ENCODE peak calls at places on chromosomes 13 and 19, in nine cellular contexts. One of them, this sample, is unnamed.

GRCh38 chr19:54896036-54896435 is 9.9 kb upstream of the NCR1 start:
- DNase-seq in CD8-positive, alpha-beta memory T cell: no peak
- DNase-seq in transverse colon: no peak
- DNase-seq in cardiac muscle cell: no peak
- DNase-seq in NCI-H2029: no peak
- DNase-seq in H54: no peak
- DNase-seq in cardiac fibroblast: no peak
- DNase-seq in activated T-helper 1 cell treated with anti-CD3 and anti-CD28 coated beads, Interleukin-12 subunit alpha, Interleukin-12 subunit beta, Interleukin-2, Interleukin-4 antibody, amounts not matched to agents 30 ng/mL and 10 ng/mL and 1 ng/mL, durations not matched to agents 14 hours and 24 hours and 36 hours: no peak
- DNase-seq in PC-9: no peak
- DNase-seq in this sample: no peak

GRCh38 chr13:111967572-111968201 is 99.3 kb upstream of the SOX1 start:
- DNase-seq in CD8-positive, alpha-beta memory T cell: no peak
- DNase-seq in transverse colon: no peak
- DNase-seq in cardiac muscle cell: no peak
- DNase-seq in NCI-H2029: no peak
- DNase-seq in H54: no peak
- DNase-seq in cardiac fibroblast: no peak
- DNase-seq in activated T-helper 1 cell treated with anti-CD3 and anti-CD28 coated beads, Interleukin-12 subunit alpha, Interleukin-12 subunit beta, Interleukin-2, Interleukin-4 antibody, amounts not matched to agents 30 ng/mL and 10 ng/mL and 1 ng/mL, durations not matched to agents 14 hours and 24 hours and 36 hours: no peak
- DNase-seq in PC-9: no peak
- DNase-seq in this sample: no peak

GRCh38 chr13:108278466-108278865 is 8.9 kb downstream of the TNFSF13B start:
- DNase-seq in CD8-positive, alpha-beta memory T cell: no peak
- DNase-seq in transverse colon: no peak
- DNase-seq in cardiac muscle cell: no peak
- DNase-seq in NCI-H2029: no peak
- DNase-seq in H54: no peak
- DNase-seq in cardiac fibroblast: no peak
- DNase-seq in activated T-helper 1 cell treated with anti-CD3 and anti-CD28 coated beads, Interleukin-12 subunit alpha, Interleukin-12 subunit beta, Interleukin-2, Interleukin-4 antibody, amounts not matched to agents 30 ng/mL and 10 ng/mL and 1 ng/mL, durations not matched to agents 14 hours and 24 hours and 36 hours: no peak
- DNase-seq in PC-9: no peak
- DNase-seq in this sample: no peak

GRCh38 chr13:111131610-111132009 is 16.5 kb downstream of the ARHGEF7 start:
- DNase-seq in CD8-positive, alpha-beta memory T cell: no peak
- DNase-seq in transverse colon: no peak
- DNase-seq in cardiac muscle cell: no peak
- DNase-seq in NCI-H2029: no peak
- DNase-seq in H54: no peak
- DNase-seq in cardiac fibroblast: no peak
- DNase-seq in activated T-helper 1 cell treated with anti-CD3 and anti-CD28 coated beads, Interleukin-12 subunit alpha, Interleukin-12 subunit beta, Interleukin-2, Interleukin-4 antibody, amounts not matched to agents 30 ng/mL and 10 ng/mL and 1 ng/mL, durations not matched to agents 14 hours and 24 hours and 36 hours: no peak
- DNase-seq in PC-9: no peak
- DNase-seq in this sample: no peak

GRCh38 chr13:26386026-26386425 is 132.1 kb downstream of the CDK8 start:
- DNase-seq in CD8-positive, alpha-beta memory T cell: no peak
- DNase-seq in transverse colon: no peak
- DNase-seq in cardiac muscle cell: no peak
- DNase-seq in NCI-H2029: no peak
- DNase-seq in H54: no peak
- DNase-seq in cardiac fibroblast: no peak
- DNase-seq in activated T-helper 1 cell treated with anti-CD3 and anti-CD28 coated beads, Interleukin-12 subunit alpha, Interleukin-12 subunit beta, Interleukin-2, Interleukin-4 antibody, amounts not matched to agents 30 ng/mL and 10 ng/mL and 1 ng/mL, durations not matched to agents 14 hours and 24 hours and 36 hours: no peak
- DNase-seq in PC-9: no peak
- DNase-seq in this sample: no peak

GRCh38 chr19:55459950-55460657 is 1.3 kb downstream of the ISOC2 start:
- DNase-seq in CD8-positive, alpha-beta memory T cell: no peak
- DNase-seq in transverse colon: no peak
- DNase-seq in cardiac muscle cell: no peak
- DNase-seq in NCI-H2029: no peak
- DNase-seq in H54: no peak
- DNase-seq in cardiac fibroblast: peak; percentile 46
- DNase-seq in activated T-helper 1 cell treated with anti-CD3 and anti-CD28 coated beads, Interleukin-12 subunit alpha, Interleukin-12 subunit beta, Interleukin-2, Interleukin-4 antibody, amounts not matched to agents 30 ng/mL and 10 ng/mL and 1 ng/mL, durations not matched to agents 14 hours and 24 hours and 36 hours: no peak
- DNase-seq in PC-9: no peak
- DNase-seq in this sample: no peak

GRCh38 chr13:24747248-24748151 is 16.5 kb upstream of the RNF17 start:
- DNase-seq in CD8-positive, alpha-beta memory T cell: no peak
- DNase-seq in transverse colon: peak; percentile 24
- DNase-seq in cardiac muscle cell: peak; percentile 47
- DNase-seq in NCI-H2029: no peak
- DNase-seq in H54: no peak
- DNase-seq in cardiac fibroblast: peak; percentile 23
- DNase-seq in activated T-helper 1 cell treated with anti-CD3 and anti-CD28 coated beads, Interleukin-12 subunit alpha, Interleukin-12 subunit beta, Interleukin-2, Interleukin-4 antibody, amounts not matched to agents 30 ng/mL and 10 ng/mL and 1 ng/mL, durations not matched to agents 14 hours and 24 hours and 36 hours: no peak
- DNase-seq in PC-9: no peak
- DNase-seq in this sample: no peak

GRCh38 chr13:39682788-39683187 is 27.3 kb downstream of the COG6 start:
- DNase-seq in CD8-positive, alpha-beta memory T cell: no peak
- DNase-seq in transverse colon: no peak
- DNase-seq in cardiac muscle cell: no peak
- DNase-seq in NCI-H2029: no peak
- DNase-seq in H54: no peak
- DNase-seq in cardiac fibroblast: no peak
- DNase-seq in activated T-helper 1 cell treated with anti-CD3 and anti-CD28 coated beads, Interleukin-12 subunit alpha, Interleukin-12 subunit beta, Interleukin-2, Interleukin-4 antibody, amounts not matched to agents 30 ng/mL and 10 ng/mL and 1 ng/mL, durations not matched to agents 14 hours and 24 hours and 36 hours: no peak
- DNase-seq in PC-9: no peak
- DNase-seq in this sample: no peak

GRCh38 chr19:51107406-51108065 is 673 bp downstream of the CTU1 start:
- DNase-seq in CD8-positive, alpha-beta memory T cell: no peak
- DNase-seq in transverse colon: no peak
- DNase-seq in cardiac muscle cell: no peak
- DNase-seq in NCI-H2029: no peak
- DNase-seq in H54: no peak
- DNase-seq in cardiac fibroblast: peak; percentile 54
- DNase-seq in activated T-helper 1 cell treated with anti-CD3 and anti-CD28 coated beads, Interleukin-12 subunit alpha, Interleukin-12 subunit beta, Interleukin-2, Interleukin-4 antibody, amounts not matched to agents 30 ng/mL and 10 ng/mL and 1 ng/mL, durations not matched to agents 14 hours and 24 hours and 36 hours: no peak
- DNase-seq in PC-9: no peak
- DNase-seq in this sample: no peak

GRCh38 chr19:38387550-38388309 is at the start of gene GGN:
- DNase-seq in CD8-positive, alpha-beta memory T cell: peak; percentile 83
- DNase-seq in transverse colon: peak; percentile 87
- DNase-seq in cardiac muscle cell: peak; percentile 96
- DNase-seq in NCI-H2029: peak; percentile 67
- DNase-seq in H54: peak; percentile 99
- DNase-seq in cardiac fibroblast: peak; percentile 95
- DNase-seq in activated T-helper 1 cell treated with anti-CD3 and anti-CD28 coated beads, Interleukin-12 subunit alpha, Interleukin-12 subunit beta, Interleukin-2, Interleukin-4 antibody, amounts not matched to agents 30 ng/mL and 10 ng/mL and 1 ng/mL, durations not matched to agents 14 hours and 24 hours and 36 hours: peak; percentile 73
- DNase-seq in PC-9: peak; percentile 93
- DNase-seq in this sample: peak; percentile 90

GRCh38 chr19:56423276-56423984 is 19.3 kb downstream of the ZNF583 start:
- DNase-seq in CD8-positive, alpha-beta memory T cell: no peak
- DNase-seq in transverse colon: no peak
- DNase-seq in cardiac muscle cell: no peak
- DNase-seq in NCI-H2029: no peak
- DNase-seq in H54: no peak
- DNase-seq in cardiac fibroblast: peak; percentile 16
- DNase-seq in activated T-helper 1 cell treated with anti-CD3 and anti-CD28 coated beads, Interleukin-12 subunit alpha, Interleukin-12 subunit beta, Interleukin-2, Interleukin-4 antibody, amounts not matched to agents 30 ng/mL and 10 ng/mL and 1 ng/mL, durations not matched to agents 14 hours and 24 hours and 36 hours: no peak
- DNase-seq in PC-9: no peak
- DNase-seq in this sample: no peak